ENCODE peak calls at places on chromosomes 2 and 18, in six cellular contexts. R is KBM-7, K is GM13976, B is HAP-1, X is GM12865, N is H54. U is an unnamed sample.

GRCh38 chr2:131104487-131105155 is 515 bp upstream of the PLEKHB2 start:
- DNase-seq in R (no peak), K (peak), B (peak), X (peak), N (peak), U (peak)

GRCh38 chr2:85057236-85057635 is 76.0 kb upstream of the TCF7L1 start:
- DNase-seq in R (no peak), K (no peak), B (no peak), X (no peak), N (no peak), U (no peak)

GRCh38 chr2:74502147-74502719 is 2.8 kb upstream of the LBX2 start:
- DNase-seq in R (no peak), K (no peak), B (no peak), X (no peak), N (no peak), U (no peak)

GRCh38 chr2:215367647-215368492 is 56.0 kb downstream of the ATIC start:
- DNase-seq in R (no peak), K (no peak), B (peak), X (no peak), N (peak), U (no peak)

GRCh38 chr2:187499941-187500532 is 52.0 kb upstream of the CALCRL start:
- DNase-seq in R (peak), K (peak), B (peak), X (peak), N (peak), U (peak)

GRCh38 chr2:237315170-237315880 is 98.6 kb downstream of the COL6A3 start:
- DNase-seq in R (no peak), K (no peak), B (no peak), X (no peak), N (peak), U (no peak)

GRCh38 chr2:193963472-193964119 is 1693.4 kb upstream of the SLC39A10 start:
- DNase-seq in R (peak), K (peak), B (peak), X (peak), N (no peak), U (no peak)

GRCh38 chr2:228866781-228867180 is 404.3 kb downstream of the PID1 start:
- DNase-seq in R (no peak), K (no peak), B (no peak), X (no peak), N (no peak), U (no peak)

GRCh38 chr2:157900203-157900602 is 24.1 kb upstream of the ACVR1 start:
- DNase-seq in R (no peak), K (no peak), B (no peak), X (no peak), N (no peak), U (no peak)

GRCh38 chr18:22168360-22168921 is 948 bp upstream of the GATA6 start:
- DNase-seq in R (peak), K (no peak), B (peak), X (no peak), N (no peak), U (peak)

GRCh38 chr2:54673501-54673998 is 49.9 kb upstream of the EML6 start:
- DNase-seq in R (no peak), K (peak), B (no peak), X (peak), N (no peak), U (no peak)

GRCh38 chr2:240132651-240132980 is 3.5 kb downstream of the COPS9 start:
- DNase-seq in R (no peak), K (no peak), B (no peak), X (no peak), N (no peak), U (no peak)

GRCh38 chr2:196592912-196593881 is 46.3 kb upstream of the CCDC150 start:
- DNase-seq in R (peak), K (peak), B (peak), X (peak), N (peak), U (peak)

GRCh38 chr2:72204156-72204781 is 56.6 kb upstream of the CYP26B1 start:
- DNase-seq in R (no peak), K (no peak), B (no peak), X (no peak), N (no peak), U (no peak)

GRCh38 chr2:201259216-201259615 is 1.1 kb upstream of the CASP8 start:
- DNase-seq in R (no peak), K (no peak), B (no peak), X (no peak), N (no peak), U (no peak)

GRCh38 chr2:75035444-75036353 is 77.3 kb downstream of the POLE4 start:
- DNase-seq in R (peak), K (no peak), B (no peak), X (no peak), N (no peak), U (no peak)

GRCh38 chr2:38010995-38011394 is 65.0 kb downstream of the CYP1B1 start:
- DNase-seq in R (no peak), K (no peak), B (no peak), X (no peak), N (no peak), U (no peak)

U was measured in NCI-H1105.